ENCODE peak calls at places on chromosomes 11 and 22, in five cellular contexts. F, A, Z, K and C are unnamed samples.

GRCh38 chr11:8832571-8833260 is 78.3 kb upstream of the AKIP1 start:
- DNase-seq in F (no peak), A (peak), Z (no peak), K (no peak), C (peak)

GRCh38 chr22:37904572-37905533 is 1.2 kb upstream of the MICALL1 start:
- DNase-seq in F (peak), A (peak), Z (peak), K (no peak), C (peak)

GRCh38 chr11:61281581-61282250 is 13.4 kb downstream of the VWCE start:
- DNase-seq in F (no peak), A (no peak), Z (no peak), K (peak), C (peak)

GRCh38 chr22:28923826-28924732 is 40.7 kb downstream of the ZNRF3 start:
- DNase-seq in F (peak), A (peak), Z (no peak), K (peak), C (no peak)

GRCh38 chr22:43047605-43048004 is 32.7 kb upstream of the PACSIN2 start:
- DNase-seq in F (no peak), A (no peak), Z (no peak), K (no peak), C (no peak)

GRCh38 chr11:43903086-43903485 is 22.5 kb downstream of the ALKBH3 start:
- DNase-seq in F (no peak), A (no peak), Z (no peak), K (no peak), C (no peak)

GRCh38 chr11:33443684-33444083 is 186.5 kb downstream of the HIPK3 start:
- DNase-seq in F (no peak), A (no peak), Z (no peak), K (no peak), C (no peak)

GRCh38 chr11:114257621-114258558 is 38.3 kb upstream of the NNMT start:
- DNase-seq in F (peak), A (no peak), Z (no peak), K (peak), C (peak)

GRCh38 chr11:41926339-41926738 is 466.9 kb upstream of the LRRC4C start:
- DNase-seq in F (no peak), A (no peak), Z (no peak), K (no peak), C (no peak)

GRCh38 chr22:42001127-42001526 is 2.5 kb downstream of the WBP2NL start:
- DNase-seq in F (no peak), A (no peak), Z (no peak), K (no peak), C (no peak)

GRCh38 chr11:131491503-131491902 is 121.1 kb downstream of the NTM start:
- DNase-seq in F (no peak), A (no peak), Z (no peak), K (no peak), C (no peak)

GRCh38 chr22:30485362-30485988 is 13.7 kb upstream of the SEC14L3 start:
- DNase-seq in F (peak), A (no peak), Z (peak), K (peak), C (peak)

GRCh38 chr11:44600739-44601416 is 35.4 kb downstream of the CD82 start:
- DNase-seq in F (peak), A (no peak), Z (no peak), K (peak), C (no peak)

GRCh38 chr22:22110548-22111266 is 128.1 kb upstream of the TOP3B start:
- DNase-seq in F (peak), A (peak), Z (peak), K (peak), C (no peak)

GRCh38 chr11:70326365-70326803 is 55.9 kb downstream of the PPFIA1 start:
- DNase-seq in F (no peak), A (no peak), Z (no peak), K (no peak), C (peak)

GRCh38 chr22:40156001-40156516 is 21.7 kb upstream of the TNRC6B start:
- DNase-seq in F (no peak), A (no peak), Z (no peak), K (no peak), C (no peak)

GRCh38 chr11:31902706-31903105 is 91.6 kb upstream of the PAX6 start:
- DNase-seq in F (no peak), A (no peak), Z (no peak), K (no peak), C (no peak)

GRCh38 chr11:62588966-62589637 is 2.2 kb downstream of the TUT1 start:
- DNase-seq in F (peak), A (peak), Z (no peak), K (no peak), C (no peak)

GRCh38 chr22:38824587-38824986 is 19.2 kb downstream of the NPTXR start:
- DNase-seq in F (no peak), A (peak), Z (no peak), K (peak), C (peak)

GRCh38 chr11:28400236-28401100 is 292.3 kb downstream of the METTL15 start:
- DNase-seq in F (no peak), A (no peak), Z (no peak), K (no peak), C (no peak)

GRCh38 chr22:37485714-37486223 is 415 bp downstream of the MFNG start:
- DNase-seq in F (no peak), A (no peak), Z (no peak), K (no peak), C (no peak)

GRCh38 chr22:19114984-19115552 is 7.1 kb downstream of the DGCR2 start:
- DNase-seq in F (no peak), A (no peak), Z (no peak), K (no peak), C (no peak)

GRCh38 chr11:12280838-12281565 is 96.4 kb upstream of the PARVA start:
- DNase-seq in F (no peak), A (peak), Z (no peak), K (no peak), C (no peak)

GRCh38 chr11:12279672-12280108 is 97.7 kb upstream of the PARVA start:
- DNase-seq in F (no peak), A (no peak), Z (no peak), K (no peak), C (no peak)

GRCh38 chr11:12276831-12277475 is 100.4 kb upstream of the PARVA start:
- DNase-seq in F (no peak), A (peak), Z (no peak), K (no peak), C (peak)

GRCh38 chr11:12280199-12280837 is 97.1 kb upstream of the PARVA start:
- DNase-seq in F (no peak), A (peak), Z (no peak), K (no peak), C (no peak)

DNA sequence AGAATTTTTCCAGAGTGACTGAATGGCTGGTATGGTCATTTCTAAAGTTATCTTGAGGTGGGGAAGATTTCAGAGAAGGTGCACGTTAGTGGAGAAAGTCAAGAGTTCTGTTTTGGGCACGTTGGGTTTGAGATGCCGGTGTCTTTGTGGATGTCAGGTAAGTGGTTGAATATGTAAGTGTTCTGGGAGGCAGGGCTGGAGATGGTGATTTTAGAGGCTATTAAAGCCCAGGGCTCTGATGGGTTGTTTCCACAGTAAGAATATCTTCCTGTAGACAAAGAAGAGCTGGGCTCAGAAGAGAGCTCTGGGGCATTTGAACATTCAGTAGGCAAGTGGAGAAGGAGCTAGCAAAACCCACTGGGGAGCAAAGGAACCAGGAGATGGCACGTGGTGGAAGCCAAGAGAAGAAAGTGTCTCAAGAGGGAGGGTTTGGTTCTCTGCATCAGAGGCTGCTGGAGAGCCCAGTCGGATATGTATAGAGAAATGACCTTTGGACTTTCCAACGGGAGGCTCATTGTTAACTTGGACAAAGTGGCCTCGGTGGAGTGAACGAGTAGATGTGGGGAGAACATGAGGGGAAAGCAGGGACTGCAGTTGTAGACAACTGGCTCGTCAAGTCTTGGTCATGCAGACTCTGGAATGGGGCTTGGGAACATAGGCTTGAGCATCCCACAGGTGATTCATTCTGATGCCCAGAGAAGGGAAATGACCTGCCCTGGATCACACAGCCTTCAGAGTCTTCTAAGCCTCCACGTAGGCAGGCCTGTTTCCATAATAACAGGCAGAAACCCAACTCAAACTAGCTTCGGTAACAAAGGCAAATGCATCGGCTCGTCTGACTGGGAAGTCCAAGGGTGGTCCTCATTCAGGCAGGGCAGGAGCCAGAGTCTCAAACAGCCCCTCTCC is 98.4 kb upstream of the PARVA start:
- DNase-seq in F (no peak), A (peak), Z (no peak), K (no peak), C (no peak)
- H3K27ac ChIP-seq in F (no peak), A (no peak), Z (no peak), K (peak), C (no peak)

GRCh38 chr11:67615455-67616430 is 9.0 kb downstream of the NDUFV1 start:
- DNase-seq in F (no peak), A (no peak), Z (no peak), K (peak), C (no peak)

GRCh38 chr11:67614730-67615454 is 8.2 kb downstream of the NDUFV1 start:
- DNase-seq in F (no peak), A (peak), Z (no peak), K (peak), C (no peak)

GRCh38 chr11:67612751-67613150 is 6.0 kb downstream of the NDUFV1 start:
- DNase-seq in F (no peak), A (no peak), Z (no peak), K (peak), C (no peak)

GRCh38 chr11:67613313-67613959 is 6.7 kb downstream of the NDUFV1 start:
- DNase-seq in F (no peak), A (no peak), Z (no peak), K (no peak), C (no peak)

GRCh38 chr11:67613960-67614715 is 7.4 kb downstream of the NDUFV1 start:
- DNase-seq in F (peak), A (peak), Z (no peak), K (peak), C (peak)
- H3K27ac ChIP-seq in F (no peak), A (peak), Z (peak), K (peak), C (peak)

GRCh38 chr11:12109591-12110196 is 696 bp upstream of the MICAL2 start:
- DNase-seq in F (peak), A (no peak), Z (no peak), K (no peak), C (no peak)
- H3K27ac ChIP-seq in F (no peak), A (peak), Z (peak), K (peak), C (peak)

GRCh38 chr22:25536578-25536977 is 27.9 kb upstream of the GRK3 start:
- DNase-seq in F (no peak), A (no peak), Z (no peak), K (no peak), C (no peak)
- H3K27ac ChIP-seq in F (no peak), A (no peak), Z (no peak), K (no peak), C (no peak)

DNA sequence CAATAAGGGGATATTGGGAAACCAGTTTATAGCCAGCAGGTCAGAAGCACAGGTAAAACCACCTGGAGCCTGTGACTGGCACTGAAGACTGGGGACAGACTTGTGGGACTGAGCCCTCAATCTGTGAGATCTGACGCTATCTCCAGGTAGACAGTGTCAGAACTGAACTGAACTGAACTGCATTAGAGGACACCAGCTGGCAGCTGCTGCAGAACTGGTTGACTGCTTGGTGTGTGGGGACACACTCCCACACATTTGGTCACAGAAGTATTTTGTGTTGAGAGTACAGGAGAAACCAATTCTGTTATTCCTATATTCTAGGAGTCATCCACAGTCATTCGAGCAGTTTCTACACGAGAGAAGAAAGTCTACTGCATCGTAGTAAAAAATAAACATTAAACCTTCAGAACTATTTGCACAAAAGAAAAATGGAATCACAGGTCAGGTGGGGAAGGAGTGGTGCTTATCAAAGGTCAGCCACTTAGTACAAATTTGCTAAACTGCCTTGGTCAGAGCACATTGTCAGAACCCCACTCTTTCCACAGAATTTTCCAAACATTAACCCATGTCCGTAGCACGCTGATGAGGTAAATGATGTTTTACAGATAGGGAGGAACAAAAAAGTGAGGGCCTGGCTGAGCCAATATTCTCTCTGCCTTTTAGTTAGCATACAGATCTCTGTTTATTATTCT is 77.2 kb downstream of the SIK3 start:
- DNase-seq in F (no peak), A (no peak), Z (no peak), K (no peak), C (no peak)
- H3K27ac ChIP-seq in F (no peak), A (peak), Z (no peak), K (no peak), C (no peak)

GRCh38 chr22:35860837-35861236 is 143.2 kb downstream of the APOL5 start:
- DNase-seq in F (no peak), A (no peak), Z (no peak), K (no peak), C (no peak)
- H3K27ac ChIP-seq in F (no peak), A (no peak), Z (no peak), K (no peak), C (no peak)

GRCh38 chr22:50302041-50302541 is 5.4 kb downstream of the PLXNB2 start:
- DNase-seq in F (no peak), A (no peak), Z (no peak), K (peak), C (no peak)
- H3K27ac ChIP-seq in F (no peak), A (peak), Z (peak), K (peak), C (peak)

DNA sequence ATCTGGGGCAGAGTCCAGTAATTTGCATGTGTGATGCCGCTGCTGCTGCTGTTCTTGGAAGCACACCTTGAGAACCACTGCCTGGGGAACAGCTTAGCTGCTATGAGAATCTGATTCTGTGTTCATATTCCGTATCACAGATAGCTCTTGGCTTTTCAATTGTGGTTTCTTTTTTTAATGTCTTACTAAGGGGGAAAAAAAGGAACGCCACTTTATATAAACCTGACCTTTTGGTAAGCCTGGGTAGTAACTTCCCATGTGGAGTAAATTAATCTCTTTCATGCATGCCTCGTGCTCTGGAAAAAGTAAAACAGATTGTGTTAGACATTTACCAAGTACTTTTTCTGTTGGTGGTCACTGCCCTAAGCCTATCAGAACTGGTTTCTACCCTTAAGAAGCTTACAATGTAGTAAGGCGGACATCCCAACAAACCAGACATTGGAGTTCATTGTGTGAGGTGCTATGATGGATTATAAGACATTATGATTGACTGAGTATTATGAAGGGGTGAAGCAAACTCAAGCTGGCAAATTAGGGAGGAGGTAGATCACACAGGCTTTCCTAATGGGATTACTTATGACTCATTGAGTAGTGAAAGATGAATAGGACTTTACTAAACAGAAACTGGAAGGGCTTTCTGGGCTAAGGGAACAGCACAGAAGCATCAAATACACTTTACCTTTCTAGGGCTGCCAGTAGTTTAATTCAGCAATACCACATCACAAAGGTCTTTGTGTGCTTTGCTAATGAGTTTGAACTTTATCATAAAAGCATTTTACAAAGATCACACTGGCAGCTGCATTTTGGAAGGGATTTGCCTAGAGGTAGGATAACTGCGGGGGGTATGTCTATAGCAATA is 64.7 kb downstream of the MAML2 start:
- DNase-seq in F (no peak), A (no peak), Z (no peak), K (no peak), C (no peak)
- H3K27ac ChIP-seq in F (no peak), A (peak), Z (no peak), K (no peak), C (no peak)